ENCODE peak calls at places on chromosomes 7 and 10, in ten cellular contexts. L is heart right ventricle, P is lower lobe of right lung, B is AG04450, K is GM20000, N is MCF 10A, M is pancreas, T is endothelial cell, U is LNCaP clone FGC, Q is PC-9. E is an unnamed sample.

GRCh38 chr10:16995867-16996529 is 133.6 kb downstream of the CUBN start:
- DNase-seq in L (no peak), P (no peak), B (no peak), K (no peak), N (no peak), M (no peak), T (peak; percentile 41), U (no peak), Q (no peak), E (peak; percentile 25)

GRCh38 chr7:12771378-12771877 is 84.0 kb downstream of the ARL4A start:
- DNase-seq in L (peak; percentile 12), P (no peak), B (no peak), K (no peak), N (no peak), M (peak; percentile 44), T (no peak), U (peak; percentile 72), Q (no peak), E (no peak)

GRCh38 chr10:4772202-4772570 is 53.8 kb upstream of the AKR1E2 start:
- DNase-seq in L (no peak), P (no peak), B (no peak), K (no peak), N (no peak), M (no peak), T (no peak), U (no peak), Q (no peak), E (no peak)

GRCh38 chr10:110744767-110745166 is 100.6 kb downstream of the RBM20 start:
- DNase-seq in L (no peak), P (no peak), B (no peak), K (no peak), N (no peak), M (no peak), T (no peak), U (no peak), Q (no peak), E (no peak)

GRCh38 chr10:71698737-71699136 is 20.8 kb downstream of the C10orf105 start:
- DNase-seq in L (no peak), P (no peak), B (no peak), K (no peak), N (no peak), M (no peak), T (no peak), U (no peak), Q (no peak), E (no peak)

GRCh38 chr10:51000164-51000563 is 74.1 kb upstream of the PRKG1 start:
- DNase-seq in L (no peak), P (no peak), B (peak; percentile 72), K (no peak), N (no peak), M (no peak), T (no peak), U (no peak), Q (no peak), E (no peak)

GRCh38 chr7:666454-667292 is 59.8 kb upstream of the DNAAF5 start:
- DNase-seq in L (no peak), P (no peak), B (no peak), K (no peak), N (no peak), M (no peak), T (no peak), U (no peak), Q (peak; percentile 18), E (no peak)

GRCh38 chr10:120944586-120945125 is 93.5 kb downstream of the WDR11 start:
- DNase-seq in L (no peak), P (no peak), B (no peak), K (no peak), N (no peak), M (no peak), T (no peak), U (no peak), Q (no peak), E (no peak)

GRCh38 chr10:132397671-132398565 is 918 bp downstream of the PWWP2B start:
- DNase-seq in L (peak; percentile 47), P (peak; percentile 73), B (no peak), K (no peak), N (peak; percentile 53), M (peak; percentile 71), T (no peak), U (no peak), Q (peak; percentile 53), E (no peak)

GRCh38 chr7:110446658-110447057 is 644.3 kb upstream of the LRRN3 start:
- DNase-seq in L (no peak), P (no peak), B (no peak), K (no peak), N (no peak), M (no peak), T (no peak), U (no peak), Q (no peak), E (no peak)

GRCh38 chr10:42941245-42941644 is 135.6 kb upstream of the RET start:
- DNase-seq in L (no peak), P (no peak), B (no peak), K (no peak), N (no peak), M (no peak), T (no peak), U (peak; percentile 47), Q (no peak), E (no peak)

GRCh38 chr10:125006188-125006680 is 64.3 kb downstream of the ZRANB1 start:
- DNase-seq in L (no peak), P (no peak), B (peak; percentile 15), K (no peak), N (no peak), M (peak; percentile 2), T (no peak), U (no peak), Q (no peak), E (no peak)

GRCh38 chr10:77877461-77878344 is 48.9 kb downstream of the DLG5 start:
- DNase-seq in L (peak; percentile 31), P (no peak), B (peak; percentile 42), K (peak; percentile 40), N (peak; percentile 76), M (no peak), T (peak; percentile 70), U (no peak), Q (no peak), E (no peak)

GRCh38 chr7:561631-562393 is 42.2 kb upstream of the PDGFA start:
- DNase-seq in L (no peak), P (no peak), B (no peak), K (no peak), N (no peak), M (peak; percentile 89), T (no peak), U (no peak), Q (no peak), E (peak; percentile 69)

GRCh38 chr7:102044641-102044983 is 227.2 kb downstream of the CUX1 start:
- DNase-seq in L (no peak), P (no peak), B (no peak), K (no peak), N (no peak), M (no peak), T (no peak), U (no peak), Q (no peak), E (no peak)

GRCh38 chr7:72183835-72184234 is 228.3 kb downstream of the CALN1 start:
- DNase-seq in L (no peak), P (no peak), B (no peak), K (no peak), N (no peak), M (no peak), T (peak; percentile 35), U (peak; percentile 22), Q (no peak), E (no peak)
- TF ChIP-seq CTCF in L (no peak), P (peak; percentile 15), B (no peak), K (no peak), N (peak; percentile 49), M (no peak), T (peak; percentile 73), U (peak; percentile 47), Q (peak; percentile 53), E (no peak)

DNA sequence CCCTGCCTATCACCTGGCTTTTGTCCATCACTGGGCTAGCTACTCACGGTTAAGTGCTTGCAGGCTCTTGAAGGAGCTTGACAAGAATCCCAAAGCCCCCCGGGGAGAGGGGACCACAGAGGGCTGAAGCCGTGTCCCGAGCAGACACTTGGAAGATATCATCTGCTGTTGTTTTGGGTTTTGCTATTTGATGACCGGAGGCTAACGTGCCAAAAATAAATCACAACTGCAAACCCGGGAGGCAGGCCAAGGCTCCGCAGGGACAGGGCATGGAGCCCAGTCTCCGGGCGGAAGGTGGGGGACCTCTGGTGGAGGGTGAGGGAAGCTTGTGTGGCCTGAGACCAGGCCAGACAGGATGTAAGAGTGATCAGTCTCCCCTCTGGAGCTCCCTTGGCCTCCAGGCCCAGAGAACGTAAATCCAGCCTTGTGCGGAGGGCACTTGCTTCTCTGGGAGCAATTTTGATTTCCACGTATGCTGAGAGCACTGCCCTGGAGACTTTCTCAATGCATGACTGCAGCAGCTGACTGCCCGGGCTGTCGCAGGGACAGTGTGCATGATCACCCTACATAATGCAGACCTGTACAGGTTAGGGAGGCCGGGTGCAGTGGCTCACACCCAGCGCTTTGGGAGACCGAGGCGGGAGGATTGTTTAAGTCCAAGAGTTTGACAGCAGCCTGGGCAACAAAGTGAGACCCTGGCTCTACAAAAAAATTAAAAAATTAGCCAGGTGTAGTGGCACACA is at the start of gene PHKG1:
- DNase-seq in L (peak; percentile 89), P (peak; percentile 65), B (peak; percentile 50), K (no peak), N (peak; percentile 84), M (peak; percentile 81), T (no peak), U (peak; percentile 84), Q (no peak), E (no peak)
- TF ChIP-seq CTCF in L (peak; percentile 64), P (peak; percentile 69), B (peak; percentile 21), K (no peak), N (peak; percentile 31), M (peak; percentile 59), T (no peak), U (peak; percentile 72), Q (peak; percentile 40), E (peak; percentile 74)

DNA sequence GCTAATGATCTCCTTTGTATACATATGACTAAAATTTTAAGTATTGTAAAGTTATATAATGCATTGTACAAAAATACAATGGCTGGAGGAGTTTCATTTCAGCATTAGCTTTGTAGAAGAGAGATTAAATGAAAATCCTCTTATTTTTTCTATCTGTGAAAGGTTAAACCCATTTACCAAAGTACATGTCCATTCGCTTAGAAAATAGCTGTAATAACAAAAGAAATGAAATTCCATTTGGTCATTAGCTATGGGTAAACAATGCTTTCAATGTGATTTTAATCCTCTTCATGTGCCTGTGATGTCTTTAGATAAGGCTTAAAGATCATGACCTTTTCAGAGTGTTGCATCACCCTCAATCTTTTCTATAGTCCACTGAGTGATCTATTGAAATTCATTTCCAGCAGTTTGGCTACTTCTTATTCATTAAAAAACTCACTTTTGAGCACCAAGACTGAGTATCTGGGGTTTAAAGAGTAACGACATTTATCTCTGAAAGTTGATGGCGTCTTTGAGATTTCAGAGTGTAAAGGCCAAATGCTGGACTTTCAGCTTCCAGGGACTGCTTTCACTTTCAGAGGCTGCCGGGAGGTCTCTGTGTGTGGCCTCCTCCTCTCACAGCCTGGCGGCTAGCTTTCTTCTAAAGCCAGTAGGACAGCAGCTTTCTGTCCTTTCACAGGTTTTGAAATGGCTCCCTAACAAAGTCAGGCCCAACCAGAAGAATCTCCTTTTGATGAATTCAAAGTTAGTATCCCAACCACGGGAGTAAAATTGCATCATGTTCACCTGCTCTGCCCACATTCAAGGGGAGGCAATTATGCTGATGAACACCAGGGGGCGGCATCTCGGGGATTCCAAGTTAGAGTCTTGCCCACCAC is 701.4 kb upstream of the COBL start:
- DNase-seq in L (no peak), P (no peak), B (no peak), K (peak; percentile 5), N (peak; percentile 54), M (no peak), T (peak; percentile 64), U (no peak), Q (no peak), E (peak; percentile 18)
- TF ChIP-seq CTCF in L (no peak), P (peak; percentile 43), B (no peak), K (peak; percentile 3), N (peak; percentile 34), M (peak; percentile 19), T (peak; percentile 82), U (peak; percentile 38), Q (peak; percentile 91), E (peak; percentile 75)

GRCh38 chr7:95865716-95866371 is 93.5 kb downstream of the DYNC1I1 start:
- DNase-seq in L (no peak), P (no peak), B (no peak), K (no peak), N (peak; percentile 39), M (no peak), T (no peak), U (no peak), Q (no peak), E (peak; percentile 1)
- TF ChIP-seq CTCF in L (no peak), P (no peak), B (peak; percentile 23), K (no peak), N (peak; percentile 15), M (no peak), T (no peak), U (peak; percentile 75), Q (peak; percentile 39), E (peak; percentile 54)